ENCODE peak calls at places on chromosomes 11 and 22, in six cellular contexts. G, O, V, L, I and X are unnamed samples.

GRCh38 chr22:21947040-21948014 is 5.3 kb downstream of the PPM1F start:
- DNase-seq in V (no peak), G (no peak), L (peak), O (no peak), I (no peak), X (no peak)

GRCh38 chr11:33773399-33774355 is 643 bp downstream of the FBXO3 start:
- DNase-seq in G (no peak), O (no peak), L (no peak), I (no peak), V (peak), X (peak)

GRCh38 chr11:6443269-6444003 is 2.6 kb upstream of the HPX start:
- DNase-seq in O (peak), I (no peak), G (peak), L (peak), V (peak), X (peak)

GRCh38 chr22:48301421-48301820 is 1526.3 kb downstream of the BRD1 start:
- DNase-seq in L (no peak), V (no peak), I (no peak), O (no peak), G (no peak), X (no peak)

GRCh38 chr11:130448416-130449068 is at the start of gene ADAMTS15:
- DNase-seq in V (no peak), I (no peak), G (peak), O (peak), L (peak), X (no peak)

GRCh38 chr22:30969532-30970355 is 679 bp downstream of the TUG1 start:
- DNase-seq in V (peak), I (no peak), L (peak), G (peak), O (peak), X (peak)

GRCh38 chr22:29782061-29782845 is 15.1 kb downstream of the UQCR10 start:
- DNase-seq in G (peak), V (no peak), L (peak), I (no peak), O (peak), X (no peak)

GRCh38 chr11:133476570-133477262 is 55.6 kb downstream of the OPCML start:
- DNase-seq in G (no peak), O (no peak), L (no peak), I (no peak), V (no peak), X (no peak)

GRCh38 chr11:112176077-112176476 is 765 bp downstream of the BCO2 start:
- DNase-seq in V (no peak), G (no peak), L (no peak), I (no peak), O (no peak), X (no peak)

GRCh38 chr11:16166571-16166970 is 189.8 kb downstream of the SOX6 start:
- DNase-seq in L (no peak), V (no peak), G (no peak), O (no peak), I (no peak), X (no peak)

GRCh38 chr11:102390667-102391449 is 43.8 kb downstream of the BIRC2 start:
- DNase-seq in V (peak), I (no peak), L (peak), G (peak), O (peak), X (peak)

GRCh38 chr11:10295056-10295901 is 1.3 kb upstream of the SBF2 start:
- DNase-seq in V (no peak), I (no peak), G (no peak), L (no peak), O (no peak), X (peak)

GRCh38 chr11:121671276-121672168 is 218.8 kb upstream of the SORL1-AS1 start:
- DNase-seq in I (no peak), O (no peak), V (no peak), G (no peak), L (peak), X (no peak)

GRCh38 chr11:29268733-29269132 is 748.1 kb downstream of the KCNA4 start:
- DNase-seq in O (no peak), L (no peak), G (no peak), I (no peak), V (no peak), X (no peak)

GRCh38 chr22:19634576-19634975 is 79.7 kb upstream of the SEPTIN5 start:
- DNase-seq in I (no peak), O (no peak), V (no peak), L (no peak), G (no peak), X (no peak)

GRCh38 chr22:29964777-29965176 is 81.8 kb downstream of the MTMR3 start:
- DNase-seq in O (no peak), L (no peak), G (no peak), V (no peak), I (no peak), X (no peak)

GRCh38 chr11:124961972-124962609 is 8.1 kb downstream of the CCDC15 start:
- DNase-seq in V (no peak), I (no peak), L (peak), O (no peak), G (no peak), X (peak)

GRCh38 chr11:122178795-122179194 is 62.8 kb upstream of the BLID start:
- DNase-seq in V (no peak), O (no peak), I (no peak), L (no peak), G (no peak), X (no peak)

GRCh38 chr11:46291441-46292143 is 14.1 kb downstream of the CREB3L1 start:
- DNase-seq in I (no peak), L (peak), V (no peak), O (no peak), G (peak), X (no peak)

GRCh38 chr22:49936018-49936972 is 17.9 kb downstream of the CRELD2 start:
- DNase-seq in I (peak), V (peak), O (peak), G (peak), L (peak), X (peak)

GRCh38 chr11:113977701-113978100 is 2.8 kb downstream of the HTR3A start:
- DNase-seq in L (no peak), V (no peak), I (no peak), O (no peak), G (no peak), X (no peak)

GRCh38 chr11:70646272-70647049 is 248.1 kb downstream of the CTTN start:
- DNase-seq in O (no peak), I (no peak), G (no peak), L (no peak), V (no peak), X (no peak)

GRCh38 chr11:70650075-70650909 is 252.0 kb downstream of the CTTN start:
- DNase-seq in L (peak), G (no peak), V (no peak), I (no peak), O (peak), X (peak)

GRCh38 chr11:70644343-70645060 is 246.2 kb downstream of the CTTN start:
- DNase-seq in G (no peak), O (no peak), V (no peak), I (no peak), L (no peak), X (no peak)

GRCh38 chr11:70645537-70645936 is 247.2 kb downstream of the CTTN start:
- DNase-seq in L (no peak), V (no peak), G (no peak), I (no peak), O (no peak), X (no peak)

DNA sequence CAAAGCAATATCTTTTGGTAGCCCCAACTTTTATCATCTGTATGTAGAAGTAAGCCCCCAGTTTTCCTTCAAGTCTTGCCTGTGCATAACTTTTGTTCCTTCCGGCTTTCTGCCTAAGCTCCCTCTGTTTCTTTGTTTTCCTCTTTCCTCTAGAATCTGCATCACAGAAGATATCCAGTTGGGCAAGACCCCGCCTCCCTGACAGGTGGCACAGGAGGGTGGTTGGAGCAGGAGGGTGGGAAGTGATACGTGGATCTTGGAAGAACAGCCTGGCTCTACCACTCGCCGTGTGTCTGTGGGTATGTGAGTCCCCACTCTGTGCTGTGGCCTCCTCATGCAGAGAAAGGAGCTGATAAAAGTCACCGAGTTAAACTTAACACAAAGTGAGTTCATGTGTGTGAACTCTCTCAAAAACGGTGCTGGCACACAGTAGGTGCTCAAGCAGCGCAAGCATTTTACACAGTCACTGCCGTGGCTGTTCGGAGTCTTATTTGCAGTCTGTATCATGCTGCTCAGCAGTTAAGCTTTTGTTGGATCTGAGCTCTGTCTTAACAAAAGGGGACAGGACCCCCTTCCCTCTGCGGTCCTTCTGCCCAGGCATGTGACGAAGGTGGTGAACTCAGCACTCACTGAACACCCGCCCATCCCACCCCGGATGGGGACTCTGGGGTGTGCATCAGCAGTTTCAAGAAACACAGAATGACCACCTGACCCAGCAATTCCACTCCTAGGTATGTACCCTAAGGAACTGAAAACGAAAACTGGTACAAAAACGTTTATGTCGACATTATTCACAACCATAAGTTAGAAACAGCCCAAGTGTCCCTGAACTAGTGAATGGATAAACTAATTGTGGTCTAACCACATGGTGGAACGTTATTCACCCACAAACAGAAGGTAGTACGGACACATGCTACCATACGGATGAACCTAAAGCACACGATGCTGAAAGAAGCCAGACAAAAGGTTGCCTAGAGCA is 249.1 kb downstream of the CTTN start:
- DNase-seq in L (no peak), V (no peak), O (no peak), I (no peak), G (no peak), X (no peak)
- H3K4me3 ChIP-seq in L (no peak), V (no peak), O (no peak), I (no peak), G (no peak), X (no peak)

GRCh38 chr11:103906291-103906850 is 130.1 kb upstream of the DDI1 start:
- DNase-seq in I (no peak), O (no peak), V (no peak), G (no peak), L (no peak), X (no peak)

GRCh38 chr11:103903621-103904323 is 132.7 kb upstream of the DDI1 start:
- DNase-seq in I (no peak), V (no peak), L (no peak), G (no peak), O (no peak), X (no peak)

GRCh38 chr11:103907548-103908455 is 128.6 kb upstream of the DDI1 start:
- DNase-seq in G (no peak), O (no peak), I (no peak), L (peak), V (no peak), X (no peak)

GRCh38 chr11:103904324-103904667 is 132.1 kb upstream of the DDI1 start:
- DNase-seq in L (no peak), V (no peak), I (no peak), G (no peak), O (no peak), X (no peak)

GRCh38 chr11:103907136-103907535 is 129.3 kb upstream of the DDI1 start:
- DNase-seq in O (no peak), V (no peak), L (no peak), G (no peak), I (no peak), X (no peak)
- H3K4me3 ChIP-seq in O (no peak), V (no peak), L (no peak), G (no peak), I (no peak), X (no peak)

GRCh38 chr11:13429288-13429687 is 33.7 kb downstream of the BTBD10 start:
- DNase-seq in I (no peak), O (no peak), G (no peak), V (no peak), L (no peak), X (no peak)

GRCh38 chr11:13434247-13435205 is 28.5 kb downstream of the BTBD10 start:
- DNase-seq in V (no peak), L (no peak), O (no peak), G (no peak), I (no peak), X (no peak)

GRCh38 chr11:13427440-13427839 is 35.6 kb downstream of the BTBD10 start:
- DNase-seq in I (no peak), L (no peak), G (no peak), V (no peak), O (no peak), X (no peak)

GRCh38 chr11:13433437-13433836 is 29.6 kb downstream of the BTBD10 start:
- DNase-seq in G (no peak), I (no peak), V (no peak), O (no peak), L (no peak), X (no peak)

GRCh38 chr11:13429836-13430235 is 33.2 kb downstream of the BTBD10 start:
- DNase-seq in I (no peak), O (no peak), G (no peak), L (no peak), V (no peak), X (no peak)
- H3K4me3 ChIP-seq in I (no peak), O (no peak), G (no peak), L (no peak), V (no peak), X (no peak)

DNA sequence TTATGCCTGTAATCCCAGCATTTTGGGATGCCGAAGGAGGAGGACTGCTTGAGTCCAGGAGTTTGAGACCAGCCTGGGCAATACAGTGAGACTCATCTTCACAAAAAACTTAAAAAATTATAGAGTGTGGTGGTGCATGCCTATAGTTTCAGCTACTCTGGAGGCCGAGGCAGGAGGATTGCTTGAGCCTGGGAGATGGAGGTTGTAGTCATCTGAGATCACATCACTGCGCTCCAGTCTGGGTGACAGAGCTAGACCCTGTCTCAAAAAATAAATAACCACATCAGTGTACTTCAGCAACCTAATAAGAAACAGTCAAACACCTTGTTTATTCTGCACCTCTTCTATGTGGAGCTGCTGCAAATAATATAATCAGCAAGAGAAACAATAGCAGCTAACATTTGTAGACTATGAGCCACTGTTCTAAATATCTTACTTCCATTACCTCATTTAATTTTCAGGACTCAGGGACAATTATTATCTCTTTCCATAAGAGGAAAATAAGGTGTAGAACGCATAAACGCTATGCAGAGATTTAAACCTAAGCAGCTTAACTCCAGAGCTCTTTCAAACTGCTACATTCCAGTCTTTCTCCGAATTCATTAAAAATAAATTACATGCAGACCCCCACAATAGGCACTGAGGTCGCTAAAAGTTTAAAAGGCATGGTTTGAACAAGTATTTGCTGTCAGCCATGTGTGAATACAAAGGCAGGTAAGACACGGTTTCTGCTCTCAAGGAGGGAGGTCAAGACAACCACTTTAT is 1.2 kb downstream of the NARS2 start:
- DNase-seq in I (no peak), G (no peak), L (no peak), O (no peak), V (no peak), X (no peak)
- H3K4me3 ChIP-seq in I (peak), G (peak), L (peak), O (peak), V (peak), X (peak)

GRCh38 chr11:65591939-65592814 is 3.4 kb downstream of the KCNK7 start:
- DNase-seq in L (no peak), G (no peak), O (peak), V (no peak), I (no peak), X (no peak)
- H3K4me3 ChIP-seq in L (no peak), G (no peak), O (peak), V (no peak), I (no peak), X (no peak)

GRCh38 chr11:27397619-27398412 is 34.8 kb upstream of the CCDC34 start:
- DNase-seq in G (no peak), V (no peak), O (no peak), I (no peak), L (no peak), X (no peak)

GRCh38 chr11:27396259-27396839 is 33.3 kb upstream of the CCDC34 start:
- DNase-seq in L (no peak), I (no peak), V (no peak), G (no peak), O (no peak), X (no peak)

GRCh38 chr11:27398413-27398780 is 35.4 kb upstream of the CCDC34 start:
- DNase-seq in V (no peak), O (no peak), L (no peak), I (no peak), G (no peak), X (no peak)

GRCh38 chr11:27392715-27393114 is 29.7 kb upstream of the CCDC34 start:
- DNase-seq in G (no peak), I (peak), V (no peak), O (no peak), L (peak), X (no peak)

GRCh38 chr11:27395556-27396258 is 32.7 kb upstream of the CCDC34 start:
- DNase-seq in L (peak), V (no peak), I (peak), O (peak), G (no peak), X (no peak)
- H3K4me3 ChIP-seq in L (no peak), V (no peak), I (no peak), O (no peak), G (no peak), X (no peak)

GRCh38 chr11:66858186-66858938 is 1.5 kb downstream of the LRFN4 start:
- DNase-seq in O (no peak), G (no peak), L (no peak), I (no peak), V (no peak), X (no peak)

GRCh38 chr11:66856496-66857233 is at the start of gene LRFN4:
- DNase-seq in L (no peak), V (no peak), I (no peak), G (peak), O (peak), X (peak)

GRCh38 chr11:66858939-66859685 is 2.2 kb downstream of the LRFN4 start:
- DNase-seq in I (no peak), V (no peak), G (no peak), O (no peak), L (no peak), X (no peak)

GRCh38 chr11:66857234-66857926 is 516 bp downstream of the LRFN4 start:
- DNase-seq in G (no peak), L (no peak), V (no peak), I (no peak), O (no peak), X (no peak)

DNA sequence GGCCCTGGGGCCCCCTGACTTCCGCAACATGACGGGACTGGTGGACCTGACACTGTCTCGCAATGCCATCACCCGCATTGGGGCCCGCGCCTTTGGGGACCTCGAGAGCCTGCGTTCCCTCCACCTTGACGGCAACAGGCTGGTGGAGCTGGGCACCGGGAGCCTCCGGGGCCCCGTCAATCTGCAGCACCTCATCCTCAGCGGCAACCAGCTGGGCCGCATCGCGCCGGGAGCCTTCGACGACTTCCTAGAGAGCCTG is 992 bp downstream of the LRFN4 start:
- DNase-seq in G (no peak), I (no peak), O (no peak), L (no peak), V (no peak), X (no peak)
- H3K4me3 ChIP-seq in G (no peak), I (peak), O (no peak), L (peak), V (no peak), X (no peak)

GRCh38 chr22:39906207-39906606 is 5.3 kb downstream of the GRAP2 start:
- DNase-seq in G (no peak), O (no peak), L (no peak), V (no peak), I (no peak), X (no peak)

GRCh38 chr22:39904864-39905263 is 4.0 kb downstream of the GRAP2 start:
- DNase-seq in L (no peak), I (no peak), G (no peak), O (no peak), V (no peak), X (no peak)

GRCh38 chr22:39907035-39907434 is 6.2 kb downstream of the GRAP2 start:
- DNase-seq in O (no peak), L (no peak), I (no peak), V (no peak), G (no peak), X (no peak)

GRCh38 chr22:39907605-39908097 is 6.8 kb downstream of the GRAP2 start:
- DNase-seq in O (no peak), I (no peak), G (no peak), V (no peak), L (no peak), X (peak)

GRCh38 chr22:39905686-39906085 is 4.8 kb downstream of the GRAP2 start:
- DNase-seq in I (no peak), O (no peak), G (no peak), L (no peak), V (no peak), X (no peak)
- H3K4me3 ChIP-seq in I (no peak), O (no peak), G (no peak), L (no peak), V (peak), X (peak)